ENCODE peak calls at places on chromosomes 3 and 15, in five cellular contexts. S is GM23248; U is activated T-cell treated with anti-CD3 and anti-CD28 coated beads for 1 hour; Q is NCI-H1694 treated with DMSO at 0.1 percent for 48 hours; T is CD8-positive, alpha-beta memory T cell. P is an unnamed sample.

GRCh38 chr3:57777774-57778173 is 21.7 kb downstream of the SLMAP start:
- DNase-seq in Q (no peak), U (no peak), T (no peak), S (no peak), P (no peak)

GRCh38 chr15:91752081-91752810 is 101.3 kb upstream of the SLCO3A1 start:
- DNase-seq in T (no peak), Q (no peak), U (no peak), S (no peak), P (no peak)

GRCh38 chr15:42091753-42092665 is 2.4 kb downstream of the PLA2G4D start:
- DNase-seq in Q (no peak), T (no peak), U (no peak), S (peak), P (no peak)

GRCh38 chr3:94440767-94441493 is 378.1 kb downstream of the NSUN3 start:
- DNase-seq in T (no peak), Q (no peak), S (peak), U (no peak), P (no peak)

GRCh38 chr15:68447209-68447608 is 15.2 kb upstream of the ITGA11 start:
- DNase-seq in T (no peak), U (no peak), S (no peak), Q (no peak), P (no peak)

GRCh38 chr3:15731024-15731423 is 66.8 kb downstream of the ANKRD28 start:
- DNase-seq in T (no peak), Q (no peak), S (no peak), U (no peak), P (no peak)

GRCh38 chr3:195208183-195208582 is 62.8 kb downstream of the XXYLT1 start:
- DNase-seq in Q (no peak), T (no peak), U (no peak), S (no peak), P (no peak)

GRCh38 chr3:37856381-37856780 is 5.3 kb upstream of the CTDSPL start:
- DNase-seq in U (no peak), T (no peak), S (no peak), Q (no peak), P (no peak)

GRCh38 chr3:72234394-72234793 is 449.4 kb upstream of the PROK2 start:
- DNase-seq in T (no peak), S (peak), U (no peak), Q (no peak), P (no peak)

GRCh38 chr3:160480931-160481330 is 31.3 kb upstream of the TRIM59 start:
- DNase-seq in U (no peak), S (peak), T (no peak), Q (no peak), P (no peak)

GRCh38 chr3:52403955-52404354 is 40.9 kb downstream of the SEMA3G start:
- DNase-seq in S (no peak), T (no peak), Q (no peak), U (no peak), P (no peak)

GRCh38 chr3:168581718-168582332 is 486.1 kb upstream of the GOLIM4 start:
- DNase-seq in Q (no peak), U (no peak), S (no peak), T (no peak), P (no peak)

GRCh38 chr3:105527949-105528348 is 161.2 kb downstream of the ALCAM start:
- DNase-seq in U (no peak), S (peak), Q (no peak), T (no peak), P (no peak)

GRCh38 chr3:49899815-49900214 is 3.9 kb downstream of the MST1R start:
- DNase-seq in S (peak), Q (peak), T (no peak), U (no peak), P (no peak)

GRCh38 chr3:121998588-121999473 is 23.2 kb downstream of the ILDR1 start:
- DNase-seq in S (no peak), T (no peak), U (no peak), Q (no peak), P (no peak)

GRCh38 chr3:39855517-39855916 is 46.1 kb downstream of the MYRIP start:
- DNase-seq in S (no peak), T (no peak), U (no peak), Q (no peak), P (no peak)

GRCh38 chr15:92638291-92638708 is 17.3 kb downstream of the FAM174B start:
- DNase-seq in S (no peak), Q (peak), T (no peak), U (no peak), P (no peak)

GRCh38 chr15:77421370-77421700 is 647 bp downstream of the HMG20A start:
- DNase-seq in Q (no peak), T (no peak), U (no peak), S (no peak), P (peak)

GRCh38 chr3:27802425-27802824 is 80.3 kb upstream of the EOMES start:
- DNase-seq in Q (no peak), U (no peak), S (no peak), T (no peak), P (no peak)

GRCh38 chr3:15899438-15899837 is 101.7 kb upstream of the ANKRD28 start:
- DNase-seq in S (peak), Q (no peak), U (no peak), T (no peak), P (no peak)

GRCh38 chr3:171788546-171789351 is 21.5 kb downstream of the PLD1 start:
- DNase-seq in S (peak), Q (no peak), U (no peak), T (no peak), P (no peak)

GRCh38 chr3:64756587-64756986 is 68.8 kb upstream of the ADAMTS9 start:
- DNase-seq in S (no peak), Q (no peak), T (no peak), U (no peak), P (no peak)

GRCh38 chr3:16839271-16840110 is 45.3 kb upstream of the PLCL2 start:
- DNase-seq in Q (no peak), T (no peak), S (no peak), U (no peak), P (no peak)

GRCh38 chr3:44061268-44061667 is 180.4 kb upstream of the TOPAZ1 start:
- DNase-seq in U (no peak), T (no peak), S (no peak), Q (no peak), P (no peak)

GRCh38 chr15:59976480-59976879 is 27.6 kb upstream of the FOXB1 start:
- DNase-seq in U (no peak), Q (no peak), T (peak), S (no peak), P (peak)

GRCh38 chr3:193930247-193930646 is 205.7 kb upstream of the HES1 start:
- DNase-seq in S (no peak), Q (no peak), T (no peak), U (no peak), P (no peak)

GRCh38 chr15:76057332-76058000 is 2.3 kb upstream of the TMEM266 start:
- DNase-seq in T (no peak), U (peak), Q (peak), S (peak), P (no peak)

GRCh38 chr3:120470870-120471269 is 20.1 kb upstream of the FSTL1 start:
- DNase-seq in T (no peak), S (peak), Q (no peak), U (no peak), P (no peak)

GRCh38 chr3:61417352-61417751 is 144.0 kb upstream of the PTPRG start:
- DNase-seq in Q (no peak), T (no peak), U (no peak), S (peak), P (no peak)

GRCh38 chr3:195537995-195538394 is 5.1 kb downstream of the PPP1R2 start:
- DNase-seq in S (no peak), Q (no peak), T (peak), U (no peak), P (peak)

GRCh38 chr15:100105101-100105500 is 236.7 kb downstream of the ADAMTS17 start:
- DNase-seq in U (no peak), S (no peak), Q (no peak), T (no peak), P (no peak)

GRCh38 chr15:49273734-49274318 is 103.8 kb downstream of the GALK2 start:
- DNase-seq in U (no peak), S (peak), Q (peak), T (no peak), P (no peak)